ENCODE peak calls at places on chromosome 17, in nine cellular contexts. One of them, this sample, is unnamed.

GRCh38 chr17:37361543-37361942 is 14.2 kb upstream of the C17orf78 start:
- DNase-seq in esophagus squamous epithelium: no peak
- DNase-seq in mesenchymal stem cell: no peak
- DNase-seq in uterus: no peak
- DNase-seq in NCI-H2029 treated with DMSO at 0.1 percent for 48 hours: no peak
- DNase-seq in HTR-8/SVneo: peak
- DNase-seq in globus pallidus: no peak
- DNase-seq in dorsolateral prefrontal cortex: no peak
- DNase-seq in stimulated activated CD8-positive, alpha-beta memory T cell treated with anti-CD3 and anti-CD28 coated beads, Interleukin-2, amount 100 ng/mL, for 48 hours: no peak
- DNase-seq in this sample: no peak

GRCh38 chr17:79461041-79461440 is 149.8 kb downstream of the RBFOX3 start:
- DNase-seq in uterus: no peak
- DNase-seq in dorsolateral prefrontal cortex: no peak
- DNase-seq in HTR-8/SVneo: peak
- DNase-seq in NCI-H2029 treated with DMSO at 0.1 percent for 48 hours: no peak
- DNase-seq in esophagus squamous epithelium: no peak
- DNase-seq in stimulated activated CD8-positive, alpha-beta memory T cell treated with anti-CD3 and anti-CD28 coated beads, Interleukin-2, amount 100 ng/mL, for 48 hours: no peak
- DNase-seq in globus pallidus: no peak
- DNase-seq in mesenchymal stem cell: no peak
- DNase-seq in this sample: no peak

GRCh38 chr17:17200311-17200710 is 5.8 kb downstream of the PLD6 start:
- DNase-seq in globus pallidus: no peak
- DNase-seq in uterus: no peak
- DNase-seq in mesenchymal stem cell: no peak
- DNase-seq in esophagus squamous epithelium: no peak
- DNase-seq in HTR-8/SVneo: no peak
- DNase-seq in stimulated activated CD8-positive, alpha-beta memory T cell treated with anti-CD3 and anti-CD28 coated beads, Interleukin-2, amount 100 ng/mL, for 48 hours: no peak
- DNase-seq in NCI-H2029 treated with DMSO at 0.1 percent for 48 hours: no peak
- DNase-seq in dorsolateral prefrontal cortex: no peak
- DNase-seq in this sample: no peak

GRCh38 chr17:4215882-4216411 is 47.8 kb downstream of the ANKFY1 start:
- DNase-seq in stimulated activated CD8-positive, alpha-beta memory T cell treated with anti-CD3 and anti-CD28 coated beads, Interleukin-2, amount 100 ng/mL, for 48 hours: no peak
- DNase-seq in uterus: no peak
- DNase-seq in esophagus squamous epithelium: no peak
- DNase-seq in globus pallidus: no peak
- DNase-seq in NCI-H2029 treated with DMSO at 0.1 percent for 48 hours: no peak
- DNase-seq in HTR-8/SVneo: no peak
- DNase-seq in mesenchymal stem cell: peak
- DNase-seq in dorsolateral prefrontal cortex: no peak
- DNase-seq in this sample: no peak

GRCh38 chr17:34581446-34582184 is 2.2 kb downstream of the TMEM132E start:
- DNase-seq in uterus: no peak
- DNase-seq in stimulated activated CD8-positive, alpha-beta memory T cell treated with anti-CD3 and anti-CD28 coated beads, Interleukin-2, amount 100 ng/mL, for 48 hours: no peak
- DNase-seq in NCI-H2029 treated with DMSO at 0.1 percent for 48 hours: no peak
- DNase-seq in globus pallidus: no peak
- DNase-seq in mesenchymal stem cell: no peak
- DNase-seq in dorsolateral prefrontal cortex: no peak
- DNase-seq in esophagus squamous epithelium: no peak
- DNase-seq in HTR-8/SVneo: no peak
- DNase-seq in this sample: no peak

GRCh38 chr17:21524211-21524591 is 148.0 kb downstream of the KCNJ12 start:
- DNase-seq in NCI-H2029 treated with DMSO at 0.1 percent for 48 hours: no peak
- DNase-seq in dorsolateral prefrontal cortex: peak
- DNase-seq in uterus: no peak
- DNase-seq in HTR-8/SVneo: peak
- DNase-seq in mesenchymal stem cell: no peak
- DNase-seq in esophagus squamous epithelium: no peak
- DNase-seq in globus pallidus: no peak
- DNase-seq in stimulated activated CD8-positive, alpha-beta memory T cell treated with anti-CD3 and anti-CD28 coated beads, Interleukin-2, amount 100 ng/mL, for 48 hours: no peak
- DNase-seq in this sample: no peak

GRCh38 chr17:49779730-49780220 is 8.7 kb upstream of the KAT7 start:
- DNase-seq in mesenchymal stem cell: peak
- DNase-seq in NCI-H2029 treated with DMSO at 0.1 percent for 48 hours: peak
- DNase-seq in esophagus squamous epithelium: no peak
- DNase-seq in HTR-8/SVneo: peak
- DNase-seq in uterus: no peak
- DNase-seq in stimulated activated CD8-positive, alpha-beta memory T cell treated with anti-CD3 and anti-CD28 coated beads, Interleukin-2, amount 100 ng/mL, for 48 hours: no peak
- DNase-seq in globus pallidus: peak
- DNase-seq in dorsolateral prefrontal cortex: no peak
- DNase-seq in this sample: no peak

GRCh38 chr17:43578699-43579569 is 32.8 kb upstream of the ETV4 start:
- DNase-seq in mesenchymal stem cell: peak
- DNase-seq in uterus: no peak
- DNase-seq in dorsolateral prefrontal cortex: no peak
- DNase-seq in HTR-8/SVneo: peak
- DNase-seq in globus pallidus: no peak
- DNase-seq in stimulated activated CD8-positive, alpha-beta memory T cell treated with anti-CD3 and anti-CD28 coated beads, Interleukin-2, amount 100 ng/mL, for 48 hours: no peak
- DNase-seq in NCI-H2029 treated with DMSO at 0.1 percent for 48 hours: no peak
- DNase-seq in esophagus squamous epithelium: no peak
- DNase-seq in this sample: no peak

GRCh38 chr17:1174490-1174889 is 5.3 kb downstream of the ABR start:
- DNase-seq in esophagus squamous epithelium: no peak
- DNase-seq in HTR-8/SVneo: no peak
- DNase-seq in mesenchymal stem cell: no peak
- DNase-seq in globus pallidus: no peak
- DNase-seq in dorsolateral prefrontal cortex: no peak
- DNase-seq in NCI-H2029 treated with DMSO at 0.1 percent for 48 hours: no peak
- DNase-seq in stimulated activated CD8-positive, alpha-beta memory T cell treated with anti-CD3 and anti-CD28 coated beads, Interleukin-2, amount 100 ng/mL, for 48 hours: no peak
- DNase-seq in uterus: no peak
- DNase-seq in this sample: no peak

GRCh38 chr17:58956997-58957724 is 149.5 kb downstream of the TRIM37 start:
- DNase-seq in uterus: no peak
- DNase-seq in mesenchymal stem cell: no peak
- DNase-seq in HTR-8/SVneo: peak
- DNase-seq in esophagus squamous epithelium: no peak
- DNase-seq in dorsolateral prefrontal cortex: no peak
- DNase-seq in stimulated activated CD8-positive, alpha-beta memory T cell treated with anti-CD3 and anti-CD28 coated beads, Interleukin-2, amount 100 ng/mL, for 48 hours: no peak
- DNase-seq in globus pallidus: no peak
- DNase-seq in NCI-H2029 treated with DMSO at 0.1 percent for 48 hours: no peak
- DNase-seq in this sample: no peak

GRCh38 chr17:81991684-81992513 is 14.5 kb downstream of the ASPSCR1 start:
- DNase-seq in dorsolateral prefrontal cortex: peak
- DNase-seq in esophagus squamous epithelium: no peak
- DNase-seq in uterus: no peak
- DNase-seq in globus pallidus: peak
- DNase-seq in stimulated activated CD8-positive, alpha-beta memory T cell treated with anti-CD3 and anti-CD28 coated beads, Interleukin-2, amount 100 ng/mL, for 48 hours: no peak
- DNase-seq in HTR-8/SVneo: no peak
- DNase-seq in mesenchymal stem cell: peak
- DNase-seq in NCI-H2029 treated with DMSO at 0.1 percent for 48 hours: peak
- DNase-seq in this sample: no peak

GRCh38 chr17:83151442-83152220 is 72.2 kb downstream of the METRNL start:
- DNase-seq in globus pallidus: no peak
- DNase-seq in stimulated activated CD8-positive, alpha-beta memory T cell treated with anti-CD3 and anti-CD28 coated beads, Interleukin-2, amount 100 ng/mL, for 48 hours: no peak
- DNase-seq in esophagus squamous epithelium: no peak
- DNase-seq in HTR-8/SVneo: peak
- DNase-seq in mesenchymal stem cell: peak
- DNase-seq in uterus: no peak
- DNase-seq in dorsolateral prefrontal cortex: no peak
- DNase-seq in NCI-H2029 treated with DMSO at 0.1 percent for 48 hours: no peak
- DNase-seq in this sample: no peak

GRCh38 chr17:36616391-36617029 is 15.1 kb downstream of the MRM1 start:
- DNase-seq in globus pallidus: no peak
- DNase-seq in esophagus squamous epithelium: no peak
- DNase-seq in NCI-H2029 treated with DMSO at 0.1 percent for 48 hours: no peak
- DNase-seq in dorsolateral prefrontal cortex: no peak
- DNase-seq in uterus: no peak
- DNase-seq in stimulated activated CD8-positive, alpha-beta memory T cell treated with anti-CD3 and anti-CD28 coated beads, Interleukin-2, amount 100 ng/mL, for 48 hours: no peak
- DNase-seq in mesenchymal stem cell: no peak
- DNase-seq in HTR-8/SVneo: no peak
- DNase-seq in this sample: no peak

GRCh38 chr17:82055965-82056728 is 4.4 kb downstream of the GPS1 start:
- DNase-seq in stimulated activated CD8-positive, alpha-beta memory T cell treated with anti-CD3 and anti-CD28 coated beads, Interleukin-2, amount 100 ng/mL, for 48 hours: no peak
- DNase-seq in dorsolateral prefrontal cortex: no peak
- DNase-seq in NCI-H2029 treated with DMSO at 0.1 percent for 48 hours: no peak
- DNase-seq in globus pallidus: no peak
- DNase-seq in mesenchymal stem cell: no peak
- DNase-seq in uterus: no peak
- DNase-seq in esophagus squamous epithelium: no peak
- DNase-seq in HTR-8/SVneo: no peak
- DNase-seq in this sample: no peak

GRCh38 chr17:50656509-50656908 is 21.8 kb downstream of the ABCC3 start:
- DNase-seq in uterus: no peak
- DNase-seq in dorsolateral prefrontal cortex: no peak
- DNase-seq in mesenchymal stem cell: no peak
- DNase-seq in esophagus squamous epithelium: no peak
- DNase-seq in HTR-8/SVneo: no peak
- DNase-seq in globus pallidus: no peak
- DNase-seq in NCI-H2029 treated with DMSO at 0.1 percent for 48 hours: no peak
- DNase-seq in stimulated activated CD8-positive, alpha-beta memory T cell treated with anti-CD3 and anti-CD28 coated beads, Interleukin-2, amount 100 ng/mL, for 48 hours: no peak
- DNase-seq in this sample: no peak

GRCh38 chr17:72812823-72813222 is 279.7 kb downstream of the SLC39A11 start:
- DNase-seq in uterus: no peak
- DNase-seq in stimulated activated CD8-positive, alpha-beta memory T cell treated with anti-CD3 and anti-CD28 coated beads, Interleukin-2, amount 100 ng/mL, for 48 hours: no peak
- DNase-seq in HTR-8/SVneo: peak
- DNase-seq in NCI-H2029 treated with DMSO at 0.1 percent for 48 hours: no peak
- DNase-seq in globus pallidus: no peak
- DNase-seq in mesenchymal stem cell: peak
- DNase-seq in dorsolateral prefrontal cortex: no peak
- DNase-seq in esophagus squamous epithelium: no peak
- DNase-seq in this sample: no peak

GRCh38 chr17:19753049-19753444 is 4.9 kb upstream of the ALDH3A1 start:
- DNase-seq in globus pallidus: peak
- DNase-seq in stimulated activated CD8-positive, alpha-beta memory T cell treated with anti-CD3 and anti-CD28 coated beads, Interleukin-2, amount 100 ng/mL, for 48 hours: no peak
- DNase-seq in uterus: peak
- DNase-seq in NCI-H2029 treated with DMSO at 0.1 percent for 48 hours: no peak
- DNase-seq in esophagus squamous epithelium: no peak
- DNase-seq in mesenchymal stem cell: peak
- DNase-seq in dorsolateral prefrontal cortex: peak
- DNase-seq in HTR-8/SVneo: peak
- DNase-seq in this sample: no peak

GRCh38 chr17:75844530-75845057 is 390 bp upstream of the UNC13D start:
- DNase-seq in mesenchymal stem cell: no peak
- DNase-seq in globus pallidus: no peak
- DNase-seq in HTR-8/SVneo: no peak
- DNase-seq in NCI-H2029 treated with DMSO at 0.1 percent for 48 hours: no peak
- DNase-seq in uterus: no peak
- DNase-seq in dorsolateral prefrontal cortex: no peak
- DNase-seq in esophagus squamous epithelium: no peak
- DNase-seq in stimulated activated CD8-positive, alpha-beta memory T cell treated with anti-CD3 and anti-CD28 coated beads, Interleukin-2, amount 100 ng/mL, for 48 hours: no peak
- DNase-seq in this sample: no peak

GRCh38 chr17:76868176-76868668 is at the start of gene MGAT5B:
- DNase-seq in NCI-H2029 treated with DMSO at 0.1 percent for 48 hours: no peak
- DNase-seq in uterus: peak
- DNase-seq in HTR-8/SVneo: peak
- DNase-seq in stimulated activated CD8-positive, alpha-beta memory T cell treated with anti-CD3 and anti-CD28 coated beads, Interleukin-2, amount 100 ng/mL, for 48 hours: peak
- DNase-seq in globus pallidus: peak
- DNase-seq in esophagus squamous epithelium: no peak
- DNase-seq in dorsolateral prefrontal cortex: peak
- DNase-seq in mesenchymal stem cell: peak
- DNase-seq in this sample: no peak

GRCh38 chr17:79053251-79053925 is 21.2 kb upstream of the ENGASE start:
- DNase-seq in mesenchymal stem cell: no peak
- DNase-seq in dorsolateral prefrontal cortex: no peak
- DNase-seq in globus pallidus: no peak
- DNase-seq in uterus: no peak
- DNase-seq in stimulated activated CD8-positive, alpha-beta memory T cell treated with anti-CD3 and anti-CD28 coated beads, Interleukin-2, amount 100 ng/mL, for 48 hours: no peak
- DNase-seq in esophagus squamous epithelium: no peak
- DNase-seq in NCI-H2029 treated with DMSO at 0.1 percent for 48 hours: no peak
- DNase-seq in HTR-8/SVneo: no peak
- DNase-seq in this sample: no peak

GRCh38 chr17:3636908-3637373 is 381 bp downstream of the CTNS start:
- DNase-seq in stimulated activated CD8-positive, alpha-beta memory T cell treated with anti-CD3 and anti-CD28 coated beads, Interleukin-2, amount 100 ng/mL, for 48 hours: no peak
- DNase-seq in globus pallidus: no peak
- DNase-seq in HTR-8/SVneo: no peak
- DNase-seq in mesenchymal stem cell: peak
- DNase-seq in uterus: no peak
- DNase-seq in esophagus squamous epithelium: no peak
- DNase-seq in NCI-H2029 treated with DMSO at 0.1 percent for 48 hours: no peak
- DNase-seq in dorsolateral prefrontal cortex: no peak
- DNase-seq in this sample: no peak

GRCh38 chr17:42563543-42563942 is 1.6 kb downstream of the COASY start:
- DNase-seq in esophagus squamous epithelium: no peak
- DNase-seq in NCI-H2029 treated with DMSO at 0.1 percent for 48 hours: peak
- DNase-seq in globus pallidus: no peak
- DNase-seq in mesenchymal stem cell: no peak
- DNase-seq in HTR-8/SVneo: no peak
- DNase-seq in dorsolateral prefrontal cortex: no peak
- DNase-seq in stimulated activated CD8-positive, alpha-beta memory T cell treated with anti-CD3 and anti-CD28 coated beads, Interleukin-2, amount 100 ng/mL, for 48 hours: no peak
- DNase-seq in uterus: no peak
- DNase-seq in this sample: no peak

GRCh38 chr17:6608321-6608720 is 32.2 kb downstream of the KIAA0753 start:
- DNase-seq in mesenchymal stem cell: no peak
- DNase-seq in HTR-8/SVneo: no peak
- DNase-seq in esophagus squamous epithelium: no peak
- DNase-seq in uterus: no peak
- DNase-seq in dorsolateral prefrontal cortex: no peak
- DNase-seq in globus pallidus: no peak
- DNase-seq in stimulated activated CD8-positive, alpha-beta memory T cell treated with anti-CD3 and anti-CD28 coated beads, Interleukin-2, amount 100 ng/mL, for 48 hours: no peak
- DNase-seq in NCI-H2029 treated with DMSO at 0.1 percent for 48 hours: no peak
- DNase-seq in this sample: no peak

GRCh38 chr17:69175812-69176517 is 34.3 kb upstream of the ABCA6 start:
- DNase-seq in HTR-8/SVneo: peak
- DNase-seq in globus pallidus: no peak
- DNase-seq in mesenchymal stem cell: peak
- DNase-seq in NCI-H2029 treated with DMSO at 0.1 percent for 48 hours: no peak
- DNase-seq in esophagus squamous epithelium: no peak
- DNase-seq in stimulated activated CD8-positive, alpha-beta memory T cell treated with anti-CD3 and anti-CD28 coated beads, Interleukin-2, amount 100 ng/mL, for 48 hours: no peak
- DNase-seq in uterus: no peak
- DNase-seq in dorsolateral prefrontal cortex: no peak
- DNase-seq in this sample: no peak

GRCh38 chr17:46192484-46193245 is 564 bp downstream of the KANSL1 start:
- DNase-seq in NCI-H2029 treated with DMSO at 0.1 percent for 48 hours: peak
- DNase-seq in HTR-8/SVneo: peak
- DNase-seq in dorsolateral prefrontal cortex: peak
- DNase-seq in stimulated activated CD8-positive, alpha-beta memory T cell treated with anti-CD3 and anti-CD28 coated beads, Interleukin-2, amount 100 ng/mL, for 48 hours: peak
- DNase-seq in mesenchymal stem cell: peak
- DNase-seq in globus pallidus: peak
- DNase-seq in uterus: peak
- DNase-seq in esophagus squamous epithelium: no peak
- DNase-seq in this sample: peak

This sample was measured in NK-92 treated with Interleukin-12 subunit alpha and Interleukin-12 subunit beta, amount 100 ng/mL, for 24 hours.